ENCODE peak calls at places on chromosomes 16 and 17, in seven cellular contexts. H is EL; K is RPMI8226; L is stimulated activated CD4-positive, alpha-beta T cell treated with anti-CD3 and anti-CD28 coated beads, Interleukin-1b, Interleukin-23, amount 100 ng/mL, for 4 hours; B is stimulated activated CD8-positive, alpha-beta memory T cell treated with anti-CD3 and anti-CD28 coated beads, Interleukin-2, amount 100 ng/mL, for 1 hour; Q is ascending aorta; O is Calu3. P is an unnamed sample.

GRCh38 chr16:23999663-24000062 is 163.9 kb downstream of the PRKCB start:
- DNase-seq in L (no peak), K (no peak), Q (no peak), H (no peak), O (no peak), B (no peak), P (no peak)

GRCh38 chr17:48603959-48604769 is 622 bp downstream of the HOXB6 start:
- DNase-seq in O (peak), L (no peak), K (no peak), B (no peak), Q (no peak), H (no peak), P (no peak)

GRCh38 chr17:44863254-44863918 is 15.7 kb downstream of the HIGD1B start:
- DNase-seq in K (no peak), H (no peak), L (no peak), O (no peak), B (no peak), Q (no peak), P (no peak)

GRCh38 chr16:88772871-88773811 is 11.9 kb downstream of the PIEZO1 start:
- DNase-seq in O (no peak), L (no peak), H (peak), B (no peak), Q (peak), K (no peak), P (peak)

GRCh38 chr17:10266477-10266876 is 68.1 kb upstream of the GAS7 start:
- DNase-seq in O (no peak), L (no peak), Q (no peak), H (no peak), B (no peak), K (no peak), P (no peak)

GRCh38 chr16:75682308-75682707 is 5.5 kb upstream of the CPHXL2 start:
- DNase-seq in B (no peak), H (no peak), L (no peak), Q (no peak), O (no peak), K (no peak), P (no peak)

GRCh38 chr16:970766-971581 is at the start of gene LMF1:
- DNase-seq in O (peak), B (peak), H (peak), K (peak), Q (peak), L (peak), P (peak)

GRCh38 chr17:27319536-27320221 is 25.8 kb downstream of the WSB1 start:
- DNase-seq in H (no peak), L (no peak), K (peak), Q (peak), O (no peak), B (no peak), P (no peak)